ENCODE peak calls at places on chromosomes 6 and 20, in seven cellular contexts. M is heart right ventricle, R is nephron progenitor cell, Q is foreskin fibroblast, K is upper lobe of right lung, I is A172, O is GM04504. A is an unnamed sample.

GRCh38 chr6:129659590-129660345 is 50.2 kb downstream of the ARHGAP18 start:
- DNase-seq in M (no peak), R (no peak), Q (no peak), K (no peak), I (peak; percentile 61), O (no peak), A (no peak)

GRCh38 chr20:48845000-48845399 is 17.2 kb upstream of the PREX1 start:
- DNase-seq in M (no peak), R (no peak), Q (no peak), K (no peak), I (no peak), O (no peak), A (peak; percentile 18)

GRCh38 chr20:38272398-38272797 is 11.9 kb upstream of the KIAA1755 start:
- DNase-seq in M (no peak), R (no peak), Q (peak; percentile 59), K (no peak), I (peak; percentile 51), O (no peak), A (peak; percentile 52)

GRCh38 chr6:106872044-106872443 is 102.5 kb downstream of the CD24 start:
- DNase-seq in M (no peak), R (no peak), Q (no peak), K (no peak), I (no peak), O (no peak), A (peak; percentile 47)

GRCh38 chr20:24991897-24992419 is 593 bp downstream of the APMAP start:
- DNase-seq in M (peak; percentile 39), R (peak; percentile 41), Q (no peak), K (peak; percentile 74), I (no peak), O (no peak), A (peak; percentile 18)

GRCh38 chr20:9301129-9302072 is 213.0 kb upstream of the LAMP5 start:
- DNase-seq in M (no peak), R (no peak), Q (peak; percentile 73), K (no peak), I (peak; percentile 44), O (no peak), A (peak; percentile 89)

GRCh38 chr20:7231303-7231702 is 463.8 kb downstream of the BMP2 start:
- DNase-seq in M (no peak), R (no peak), Q (no peak), K (no peak), I (no peak), O (no peak), A (no peak)

GRCh38 chr6:68975064-68975463 is 340.0 kb downstream of the ADGRB3 start:
- DNase-seq in M (no peak), R (no peak), Q (no peak), K (no peak), I (no peak), O (no peak), A (peak; percentile 10)

GRCh38 chr20:45294659-45295058 is 12.0 kb upstream of the RBPJL start:
- DNase-seq in M (no peak), R (no peak), Q (no peak), K (no peak), I (no peak), O (no peak), A (no peak)

GRCh38 chr20:2874456-2874855 is 1.2 kb downstream of the PTPRA start:
- DNase-seq in M (no peak), R (no peak), Q (no peak), K (no peak), I (peak; percentile 13), O (no peak), A (no peak)

A was measured in HT1080.